ENCODE peak calls at places on chromosomes 1 and 21, in eight cellular contexts. B, Q, C, Z, P, M, L and O are unnamed samples.
A peak's percentile ranks its signal among the peaks of the same experiment; 100 is the strongest.

GRCh38 chr21:39802226-39802625 is 57.2 kb downstream of the IGSF5 start:
- DNase-seq in B (no peak), Q (no peak), C (no peak), Z (no peak), P (no peak), M (no peak), L (no peak), O (no peak)

GRCh38 chr21:45261093-45261492 is 26.6 kb downstream of the POFUT2 start:
- DNase-seq in B (peak; percentile 9), Q (no peak), C (no peak), Z (no peak), P (no peak), M (no peak), L (no peak), O (peak; percentile 24)

GRCh38 chr1:226606311-226607267 is 58.0 kb downstream of the STUM start:
- DNase-seq in B (no peak), Q (no peak), C (no peak), Z (no peak), P (no peak), M (no peak), L (no peak), O (no peak)

GRCh38 chr21:29196021-29196663 is 65.7 kb downstream of the MAP3K7CL start:
- DNase-seq in B (peak; percentile 16), Q (peak; percentile 76), C (peak; percentile 77), Z (peak; percentile 70), P (peak; percentile 97), M (peak; percentile 90), L (peak; percentile 77), O (no peak)

GRCh38 chr21:31772674-31773555 is 41.0 kb upstream of the SCAF4 start:
- DNase-seq in B (no peak), Q (no peak), C (no peak), Z (no peak), P (no peak), M (peak; percentile 63), L (no peak), O (no peak)

GRCh38 chr1:107900083-107900945 is 64.7 kb downstream of the VAV3 start:
- DNase-seq in B (no peak), Q (no peak), C (no peak), Z (no peak), P (no peak), M (no peak), L (no peak), O (no peak)

GRCh38 chr1:19476440-19477190 is 8.7 kb downstream of the CAPZB start:
- DNase-seq in B (no peak), Q (no peak), C (no peak), Z (no peak), P (peak; percentile 79), M (peak; percentile 56), L (peak; percentile 54), O (no peak)

GRCh38 chr1:206067486-206068302 is 14.7 kb downstream of the RHEX start:
- DNase-seq in B (no peak), Q (no peak), C (no peak), Z (no peak), P (no peak), M (no peak), L (peak; percentile 46), O (peak; percentile 30)

GRCh38 chr1:205709059-205709398 is 28.7 kb upstream of the SLC45A3 start:
- DNase-seq in B (no peak), Q (no peak), C (no peak), Z (peak; percentile 47), P (peak; percentile 87), M (no peak), L (no peak), O (no peak)

GRCh38 chr1:116110507-116111195 is 548 bp upstream of the MAB21L3 start:
- DNase-seq in B (no peak), Q (no peak), C (no peak), Z (peak; percentile 54), P (no peak), M (peak; percentile 46), L (no peak), O (no peak)

GRCh38 chr1:21828075-21828474 is 16.0 kb downstream of the LDLRAD2 start:
- DNase-seq in B (no peak), Q (no peak), C (no peak), Z (no peak), P (no peak), M (no peak), L (no peak), O (no peak)

GRCh38 chr1:203153051-203153988 is 22.3 kb downstream of the MYBPH start:
- DNase-seq in B (no peak), Q (no peak), C (no peak), Z (no peak), P (no peak), M (no peak), L (no peak), O (no peak)

GRCh38 chr1:15617173-15617873 is at the start of gene DDI2:
- DNase-seq in B (peak; percentile 96), Q (peak; percentile 76), C (peak; percentile 92), Z (peak; percentile 86), P (peak; percentile 97), M (peak; percentile 79), L (peak; percentile 99), O (peak; percentile 94)

GRCh38 chr1:44067258-44068250 is 36.3 kb upstream of the SLC6A9 start:
- DNase-seq in B (no peak), Q (no peak), C (no peak), Z (no peak), P (no peak), M (peak; percentile 56), L (no peak), O (no peak)

GRCh38 chr1:45974541-45975269 is 157.7 kb downstream of the PIK3R3 start:
- DNase-seq in B (no peak), Q (peak; percentile 2), C (no peak), Z (peak; percentile 43), P (peak; percentile 68), M (no peak), L (no peak), O (no peak)

GRCh38 chr1:47696404-47696910 is 258.6 kb downstream of the FOXD2 start:
- DNase-seq in B (no peak), Q (no peak), C (no peak), Z (no peak), P (no peak), M (no peak), L (no peak), O (no peak)
- TF ChIP-seq RAD21 in B (no peak), Q (no peak), C (no peak), Z (no peak), P (no peak), M (no peak), L (no peak), O (no peak)

GRCh38 chr1:89607888-89608626 is 24.9 kb upstream of the LRRC8C start:
- DNase-seq in B (no peak), Q (no peak), C (no peak), Z (no peak), P (peak; percentile 31), M (no peak), L (peak; percentile 30), O (no peak)

GRCh38 chr1:89607156-89607555 is 25.8 kb upstream of the LRRC8C start:
- DNase-seq in B (no peak), Q (no peak), C (no peak), Z (no peak), P (no peak), M (no peak), L (no peak), O (no peak)

GRCh38 chr1:89609339-89609725 is 23.6 kb upstream of the LRRC8C start:
- DNase-seq in B (no peak), Q (no peak), C (no peak), Z (no peak), P (no peak), M (no peak), L (no peak), O (no peak)

GRCh38 chr1:89609781-89610456 is 23.0 kb upstream of the LRRC8C start:
- DNase-seq in B (no peak), Q (no peak), C (no peak), Z (peak; percentile 45), P (no peak), M (no peak), L (no peak), O (no peak)

DNA sequence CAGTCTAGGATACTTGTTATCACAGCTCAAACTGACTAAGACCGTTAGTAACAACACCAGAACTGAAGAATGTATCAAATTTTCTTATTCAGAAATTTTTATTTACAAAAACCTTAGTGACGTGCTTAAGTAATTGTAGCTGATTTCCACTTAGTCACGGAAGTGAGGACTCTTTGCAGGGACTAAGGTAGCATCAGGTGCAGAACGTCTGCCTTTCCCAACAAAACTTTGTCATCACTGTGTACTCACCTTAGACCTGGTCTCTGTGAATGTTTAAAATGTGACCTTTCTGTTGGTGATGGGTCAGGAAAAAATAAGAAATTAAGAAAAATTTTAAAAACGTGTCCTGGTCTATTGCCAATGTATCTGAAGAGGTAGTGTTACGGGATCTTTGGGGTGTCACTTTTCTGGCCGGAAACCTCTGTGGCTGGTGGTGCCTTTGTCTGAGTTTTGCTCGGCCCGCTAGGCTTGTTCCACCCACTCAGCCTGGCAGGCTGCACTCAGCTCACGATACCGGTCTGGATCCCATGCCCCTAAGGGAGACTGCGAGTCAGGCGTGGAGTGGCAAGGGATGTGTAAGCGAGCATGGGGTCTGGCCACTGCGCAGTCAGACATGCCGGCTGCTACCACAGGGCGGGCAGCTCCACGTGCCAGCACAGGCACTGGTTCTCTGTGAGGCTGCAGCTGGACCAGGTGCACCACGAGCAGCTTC is 24.1 kb upstream of the LRRC8C start:
- DNase-seq in B (no peak), Q (no peak), C (no peak), Z (no peak), P (no peak), M (no peak), L (no peak), O (no peak)
- H3K4me3 ChIP-seq in B (no peak overlapping the region), Q (no peak overlapping the region), C (no peak overlapping the region), Z (no peak overlapping the region), P (no peak overlapping the region), M (no peak overlapping the region), L (no peak overlapping the region), O (no peak overlapping the region)

GRCh38 chr1:41322835-41323234 is 38.4 kb upstream of the FOXO6 start:
- DNase-seq in B (peak; percentile 79), Q (peak; percentile 47), C (no peak), Z (peak; percentile 46), P (no peak), M (no peak), L (peak; percentile 62), O (peak; percentile 80)
- TF ChIP-seq RAD21 in B (peak; percentile 81), Q (peak; percentile 62), C (peak; percentile 96), Z (peak; percentile 83), P (peak; percentile 53), M (peak; percentile 74), L (peak; percentile 94), O (peak; percentile 94)

GRCh38 chr21:43363506-43364260 is 63.2 kb downstream of the SIK1 start:
- DNase-seq in B (no peak), Q (no peak), C (no peak), Z (no peak), P (no peak), M (no peak), L (no peak), O (no peak)

GRCh38 chr21:43362928-43363314 is 64.0 kb downstream of the SIK1 start:
- DNase-seq in B (no peak), Q (no peak), C (no peak), Z (no peak), P (no peak), M (no peak), L (peak; percentile 61), O (no peak)

GRCh38 chr21:43361493-43362296 is 65.2 kb downstream of the SIK1 start:
- DNase-seq in B (no peak), Q (no peak), C (no peak), Z (no peak), P (peak; percentile 79), M (peak; percentile 73), L (no peak), O (no peak)

GRCh38 chr21:43361127-43361492 is 65.8 kb downstream of the SIK1 start:
- DNase-seq in B (peak; percentile 61), Q (no peak), C (no peak), Z (no peak), P (peak; percentile 63), M (no peak), L (no peak), O (no peak)

GRCh38 chr21:43362306-43362927 is 64.5 kb downstream of the SIK1 start:
- DNase-seq in B (peak; percentile 91), Q (no peak), C (no peak), Z (no peak), P (peak; percentile 86), M (no peak), L (no peak), O (peak; percentile 63)
- H3K4me3 ChIP-seq in B (no peak overlapping the region), Q (no peak overlapping the region), C (no peak overlapping the region), Z (no peak overlapping the region), P (no peak overlapping the region), M (peak overlapping the region; percentile 30), L (no peak overlapping the region), O (no peak overlapping the region)